ENCODE peak calls at places on chromosomes 6 and 20, in seven cellular contexts. R is A549, D is H1, Y is stomach, J is suprapubic skin, O is transverse colon, Q is body of pancreas. C is an unnamed sample. For H3K4me1, the result is how much of the 10 kb centered on the place peaks cover.

GRCh38 chr6:137043710-137044365 is 927 bp downstream of the IL20RA start:
- DNase-seq in R (peak), D (no peak), Y (peak), J (no peak), O (peak), Q (no peak), C (peak)

GRCh38 chr6:71107935-71108420 is 151.1 kb upstream of the B3GAT2 start:
- DNase-seq in R (no peak), D (no peak), Y (no peak), J (no peak), O (no peak), Q (no peak), C (peak)

GRCh38 chr20:21808863-21809664 is 103.6 kb downstream of the PAX1 start:
- DNase-seq in R (peak), D (peak), Y (peak), J (no peak), O (peak), Q (peak), C (no peak)

GRCh38 chr6:64012351-64013060 is 376.9 kb downstream of the PHF3 start:
- DNase-seq in R (peak), D (peak), Y (no peak), J (no peak), O (peak), Q (no peak), C (no peak)

GRCh38 chr20:10651227-10651990 is 22.4 kb downstream of the JAG1 start:
- DNase-seq in R (no peak), D (no peak), Y (no peak), J (no peak), O (no peak), Q (peak), C (no peak)

GRCh38 chr20:10111144-10111771 is 76.5 kb downstream of the ANKEF1 start:
- DNase-seq in R (no peak), D (no peak), Y (peak), J (no peak), O (peak), Q (peak), C (no peak)

GRCh38 chr6:148430897-148431296 is 88.3 kb downstream of the SASH1 start:
- DNase-seq in R (no peak), D (no peak), Y (no peak), J (no peak), O (no peak), Q (no peak), C (no peak)

GRCh38 chr6:20657274-20657800 is 123.1 kb downstream of the CDKAL1 start:
- DNase-seq in R (no peak), D (no peak), Y (no peak), J (no peak), O (no peak), Q (no peak), C (no peak)

GRCh38 chr20:669573-669972 is 6.0 kb downstream of the SCRT2 start:
- DNase-seq in R (no peak), D (no peak), Y (no peak), J (no peak), O (no peak), Q (no peak), C (no peak)
- H3K27ac ChIP-seq in R (no peak), D (no peak), Y (no peak), J (no peak), O (no peak), Q (no peak), C (no peak)

GRCh38 chr6:340181-340955 is 48.1 kb downstream of the DUSP22 start:
- DNase-seq in R (no peak), D (no peak), Y (no peak), J (no peak), O (no peak), Q (peak), C (no peak)
- H3K4me1 ChIP-seq in R (under half), D (under half), Y (under half), J (under half), O (under half), Q (under half), C (under half)

GRCh38 chr6:113967777-113968176 is 3.2 kb downstream of the HDAC2 start:
- DNase-seq in R (no peak), D (no peak), Y (no peak), J (no peak), O (no peak), Q (no peak), C (no peak)

GRCh38 chr6:113969888-113970807 is 800 bp downstream of the HDAC2 start:
- DNase-seq in R (peak), D (no peak), Y (peak), J (peak), O (peak), Q (peak), C (peak)

GRCh38 chr6:113968472-113968871 is 2.5 kb downstream of the HDAC2 start:
- DNase-seq in R (no peak), D (no peak), Y (no peak), J (no peak), O (no peak), Q (no peak), C (no peak)

GRCh38 chr6:113971786-113972185 is 838 bp upstream of the HDAC2 start:
- DNase-seq in R (no peak), D (no peak), Y (no peak), J (no peak), O (no peak), Q (peak), C (no peak)

DNA sequence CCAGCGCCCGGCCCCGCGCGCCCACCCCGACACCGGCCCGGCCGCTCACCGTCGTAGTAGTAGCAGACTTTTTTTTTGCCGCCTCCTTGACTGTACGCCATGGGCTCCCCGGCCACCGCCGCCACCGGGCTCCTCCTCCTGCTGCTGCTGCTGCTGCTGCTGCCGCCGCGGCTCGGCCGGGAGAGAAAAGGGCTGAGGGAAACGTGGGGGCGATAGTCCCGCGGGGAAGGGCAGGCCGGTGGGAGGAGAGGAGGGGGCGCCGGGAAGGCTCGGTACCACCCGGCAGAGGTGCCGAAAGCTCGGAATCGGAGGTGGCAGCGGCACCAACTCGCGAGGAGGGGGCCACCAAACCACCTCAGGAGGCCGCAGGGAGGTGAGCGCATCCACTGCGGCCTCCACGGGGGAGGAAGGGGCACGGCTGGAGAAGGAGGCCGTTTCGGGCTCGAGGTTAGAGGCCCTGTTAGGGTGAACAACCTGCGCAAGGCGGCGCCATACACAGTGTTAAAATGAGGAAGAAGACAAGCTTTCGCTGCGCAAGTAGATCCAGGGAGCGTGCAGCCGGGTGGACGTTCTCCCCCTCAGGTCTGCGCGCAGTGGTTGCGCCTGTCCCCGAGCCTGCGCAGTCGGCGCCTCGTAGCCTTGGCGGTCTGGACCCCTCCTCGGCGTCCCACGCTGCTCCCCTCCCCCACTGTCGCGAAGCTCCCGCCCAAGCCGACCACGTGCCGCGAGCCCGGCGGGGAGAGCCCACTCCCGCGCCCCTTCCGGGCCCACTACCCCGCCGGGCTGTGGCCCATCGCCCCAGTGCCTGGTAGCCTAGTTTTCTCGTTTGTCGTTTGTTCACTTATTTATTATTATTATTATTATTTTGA is at the start of gene HDAC2:
- DNase-seq in R (peak), D (peak), Y (peak), J (peak), O (peak), Q (peak), C (peak)
- TF ChIP-seq POLR2A in R (peak), D (peak), Y (no peak), J (peak), O (peak), Q (peak), C (peak)

GRCh38 chr6:17986656-17987575 is 519 bp downstream of the KIF13A start:
- DNase-seq in R (peak), D (no peak), Y (peak), J (peak), O (peak), Q (peak), C (peak)
- H3K27ac ChIP-seq in R (peak), D (peak), Y (peak), J (peak), O (peak), Q (peak), C (peak)

GRCh38 chr6:15440040-15440439 is 194.2 kb downstream of the JARID2 start:
- DNase-seq in R (no peak), D (no peak), Y (no peak), J (no peak), O (no peak), Q (no peak), C (no peak)

GRCh38 chr6:15441982-15442381 is 196.1 kb downstream of the JARID2 start:
- DNase-seq in R (no peak), D (no peak), Y (no peak), J (no peak), O (no peak), Q (no peak), C (no peak)

GRCh38 chr6:15437090-15437489 is 191.2 kb downstream of the JARID2 start:
- DNase-seq in R (no peak), D (no peak), Y (no peak), J (no peak), O (no peak), Q (no peak), C (no peak)

GRCh38 chr6:15441215-15441868 is 195.5 kb downstream of the JARID2 start:
- DNase-seq in R (peak), D (no peak), Y (no peak), J (no peak), O (peak), Q (peak), C (peak)

GRCh38 chr6:15439410-15440022 is 193.6 kb downstream of the JARID2 start:
- DNase-seq in R (no peak), D (no peak), Y (no peak), J (no peak), O (no peak), Q (no peak), C (no peak)
- H3K4me1 ChIP-seq in R (under half), D (under half), Y (under half), J (half or more), O (half or more), Q (under half), C (under half)

DNA sequence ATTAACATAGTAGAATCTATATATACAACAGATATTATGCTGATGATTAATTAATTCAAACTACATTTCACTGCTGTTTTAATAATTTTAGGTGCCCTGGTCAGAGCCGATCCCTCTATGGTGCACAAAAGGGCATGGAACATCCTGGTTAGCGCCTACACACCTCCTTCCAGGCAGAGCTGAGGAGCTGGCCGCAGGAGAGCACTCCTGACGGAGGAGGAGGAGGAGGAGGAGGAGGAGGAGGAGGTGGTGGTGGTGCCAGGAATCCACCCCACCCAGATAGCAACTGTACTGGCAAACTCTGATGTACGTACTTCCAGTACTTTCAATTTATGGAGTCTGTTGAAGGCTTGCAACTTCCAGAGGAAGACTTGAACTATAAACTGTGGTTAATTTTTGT is 204.1 kb upstream of the THBS2 start:
- DNase-seq in R (no peak), D (no peak), Y (no peak), J (no peak), O (no peak), Q (no peak), C (no peak)
- TF ChIP-seq POLR2A in R (no peak), D (no peak), Y (no peak), J (no peak), O (no peak), Q (no peak), C (no peak)